ENCODE peak calls at places on chromosomes 12 and 14, in seven cellular contexts. O is heart left ventricle; K is aorta; I is PC-3; P is IMR-90; T is effector memory CD4-positive, alpha-beta T cell; Q is CD4-positive, CD25-positive, alpha-beta regulatory T cell. N is an unnamed sample. For H3K36me3 and H3K27me3, the result is how much of the 10 kb centered on the place peaks cover.

GRCh38 chr12:2239376-2240010 is 186.7 kb downstream of the CACNA1C start:
- DNase-seq in O (peak), K (no peak), I (no peak), P (peak), T (no peak), Q (no peak), N (no peak)

GRCh38 chr14:74204481-74204880 is 34.8 kb upstream of the VSX2 start:
- DNase-seq in O (no peak), K (no peak), I (no peak), P (no peak), T (no peak), Q (no peak), N (no peak)

GRCh38 chr12:12718853-12719252 is 1.7 kb downstream of the CDKN1B start:
- DNase-seq in O (no peak), K (no peak), I (peak), P (peak), T (no peak), Q (peak), N (no peak)

GRCh38 chr14:61537567-61538463 is 157.5 kb upstream of the HIF1A start:
- DNase-seq in O (no peak), K (no peak), I (peak), P (peak), T (no peak), Q (no peak), N (no peak)

GRCh38 chr12:120361506-120362208 is 7.3 kb downstream of the MSI1 start:
- DNase-seq in O (peak), K (peak), I (no peak), P (peak), T (no peak), Q (peak), N (no peak)

GRCh38 chr12:104121001-104121400 is 17.0 kb downstream of the NFYB start:
- DNase-seq in O (no peak), K (no peak), I (peak), P (peak), T (no peak), Q (no peak), N (no peak)

GRCh38 chr12:20459920-20460319 is 91.6 kb downstream of the PDE3A start:
- DNase-seq in O (no peak), K (no peak), I (no peak), P (no peak), T (no peak), Q (no peak), N (no peak)

GRCh38 chr12:1581973-1582708 is 12.2 kb downstream of the FBXL14 start:
- DNase-seq in O (no peak), K (no peak), I (no peak), P (peak), T (no peak), Q (no peak), N (no peak)

GRCh38 chr14:104536942-104537612 is 42.5 kb upstream of the C14orf180 start:
- DNase-seq in O (peak), K (no peak), I (peak), P (peak), T (no peak), Q (no peak), N (no peak)

GRCh38 chr12:131800594-131801135 is 27.5 kb upstream of the MMP17 start:
- DNase-seq in O (no peak), K (no peak), I (peak), P (no peak), T (no peak), Q (no peak), N (no peak)

GRCh38 chr12:52050116-52050770 is 999 bp upstream of the NR4A1 start:
- DNase-seq in O (no peak), K (no peak), I (no peak), P (peak), T (no peak), Q (no peak), N (no peak)

GRCh38 chr12:27384261-27384590 is 51.6 kb downstream of the BMAL2 start:
- DNase-seq in O (no peak), K (no peak), I (no peak), P (no peak), T (no peak), Q (no peak), N (no peak)

GRCh38 chr12:19915392-19916192 is 452.7 kb upstream of the PDE3A start:
- DNase-seq in O (no peak), K (no peak), I (peak), P (peak), T (no peak), Q (no peak), N (no peak)

GRCh38 chr14:94423465-94424056 is 29.0 kb downstream of the SERPINA11 start:
- DNase-seq in O (peak), K (peak), I (peak), P (peak), T (no peak), Q (peak), N (no peak)

GRCh38 chr12:6775775-6776174 is 3.5 kb downstream of the LAG3 start:
- DNase-seq in O (no peak), K (no peak), I (no peak), P (no peak), T (no peak), Q (no peak), N (no peak)

GRCh38 chr14:88195676-88196075 is 127.4 kb downstream of the KCNK10 start:
- DNase-seq in O (no peak), K (no peak), I (no peak), P (no peak), T (no peak), Q (no peak), N (no peak)

GRCh38 chr12:40854669-40855068 is 162.4 kb downstream of the CNTN1 start:
- DNase-seq in O (no peak), K (no peak), I (no peak), P (no peak), T (no peak), Q (no peak), N (no peak)

GRCh38 chr14:60915781-60916180 is 65.1 kb downstream of the TRMT5 start:
- DNase-seq in O (no peak), K (no peak), I (no peak), P (peak), T (no peak), Q (no peak), N (no peak)

GRCh38 chr12:39619316-39619659 is 315 bp downstream of the ABCD2 start:
- DNase-seq in O (no peak), K (no peak), I (no peak), P (no peak), T (no peak), Q (no peak), N (no peak)

GRCh38 chr12:6825398-6826124 is 2.6 kb upstream of the P3H3 start:
- DNase-seq in O (peak), K (peak), I (peak), P (peak), T (peak), Q (peak), N (peak)

GRCh38 chr14:73752297-73752992 is 38.3 kb upstream of the PNMA1 start:
- DNase-seq in O (peak), K (peak), I (peak), P (peak), T (peak), Q (no peak), N (no peak)

GRCh38 chr14:74661726-74662450 is 49.9 kb upstream of the LTBP2 start:
- DNase-seq in O (no peak), K (peak), I (no peak), P (no peak), T (no peak), Q (no peak), N (no peak)

GRCh38 chr12:22656835-22657234 is 31.9 kb downstream of the ETNK1 start:
- DNase-seq in O (no peak), K (no peak), I (no peak), P (no peak), T (no peak), Q (no peak), N (no peak)

GRCh38 chr12:78534311-78534710 is 330.3 kb upstream of the SYT1 start:
- DNase-seq in O (no peak), K (no peak), I (peak), P (no peak), T (no peak), Q (no peak), N (no peak)

GRCh38 chr12:27828196-27828595 is 48.2 kb upstream of the MANSC4 start:
- DNase-seq in O (no peak), K (no peak), I (peak), P (peak), T (no peak), Q (no peak), N (no peak)

GRCh38 chr14:77923131-77923933 is 123.4 kb downstream of the ADCK1 start:
- DNase-seq in O (no peak), K (no peak), I (no peak), P (no peak), T (no peak), Q (no peak), N (no peak)

GRCh38 chr12:6550294-6551062 is 5.4 kb downstream of the IFFO1 start:
- DNase-seq in O (no peak), K (peak), I (no peak), P (no peak), T (no peak), Q (no peak), N (no peak)

GRCh38 chr12:107134558-107134957 is 41.2 kb upstream of the CRY1 start:
- DNase-seq in O (no peak), K (no peak), I (peak), P (no peak), T (peak), Q (peak), N (peak)

GRCh38 chr12:64650762-64651161 is 40.5 kb downstream of the RASSF3 start:
- DNase-seq in O (no peak), K (no peak), I (peak), P (peak), T (no peak), Q (no peak), N (no peak)

GRCh38 chr12:88235183-88235833 is 93.2 kb downstream of the TMTC3 start:
- DNase-seq in O (no peak), K (no peak), I (no peak), P (no peak), T (no peak), Q (no peak), N (no peak)

GRCh38 chr14:73235531-73236155 is 1.7 kb upstream of the PAPLN start:
- DNase-seq in O (no peak), K (no peak), I (no peak), P (no peak), T (no peak), Q (no peak), N (no peak)

GRCh38 chr12:62802321-62802720 is 132.6 kb downstream of the PPM1H start:
- DNase-seq in O (no peak), K (no peak), I (no peak), P (no peak), T (no peak), Q (no peak), N (no peak)

GRCh38 chr14:93619176-93619793 is 169.0 kb downstream of the PRIMA1 start:
- DNase-seq in O (no peak), K (no peak), I (peak), P (peak), T (no peak), Q (peak), N (no peak)

GRCh38 chr12:94879542-94879941 is 124.0 kb downstream of the NDUFA12 start:
- DNase-seq in O (no peak), K (no peak), I (peak), P (peak), T (no peak), Q (peak), N (no peak)

GRCh38 chr14:20002319-20002718 is 356 bp downstream of the OR4Q2 start:
- DNase-seq in O (no peak), K (no peak), I (no peak), P (no peak), T (no peak), Q (no peak), N (no peak)

DNA sequence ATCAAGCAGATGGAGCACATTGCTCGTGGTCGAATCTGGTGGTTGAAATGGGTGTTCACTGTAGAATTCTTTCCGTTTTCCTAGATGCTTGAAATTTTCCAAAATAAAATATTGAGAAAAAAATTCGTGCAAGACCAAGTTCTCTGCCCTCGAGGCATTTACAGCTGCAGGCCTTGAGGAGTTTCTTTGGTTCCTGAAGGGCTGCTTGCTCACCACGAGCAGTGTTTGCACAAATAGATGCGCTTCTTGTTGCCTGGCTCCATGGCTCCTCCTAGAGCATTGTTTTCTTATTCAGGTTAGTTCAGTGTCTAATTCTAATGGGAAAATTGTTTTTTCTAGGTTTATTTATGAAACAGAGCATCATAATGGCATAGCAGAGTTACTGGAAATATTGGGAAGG is 74.5 kb upstream of the DYNC1H1 start:
- DNase-seq in O (no peak), K (no peak), I (peak), P (no peak), T (no peak), Q (peak), N (no peak)
- H3K36me3 ChIP-seq in O (half or more), K (under half), I (under half), P (half or more), T (half or more), Q (half or more), N (half or more)

GRCh38 chr12:130098301-130099005 is 63.8 kb upstream of the FZD10 start:
- DNase-seq in O (no peak), K (no peak), I (no peak), P (no peak), T (no peak), Q (no peak), N (no peak)
- H3K27me3 ChIP-seq in O (under half), K (under half), I (under half), P (under half), T (under half), Q (under half), N (under half)

DNA sequence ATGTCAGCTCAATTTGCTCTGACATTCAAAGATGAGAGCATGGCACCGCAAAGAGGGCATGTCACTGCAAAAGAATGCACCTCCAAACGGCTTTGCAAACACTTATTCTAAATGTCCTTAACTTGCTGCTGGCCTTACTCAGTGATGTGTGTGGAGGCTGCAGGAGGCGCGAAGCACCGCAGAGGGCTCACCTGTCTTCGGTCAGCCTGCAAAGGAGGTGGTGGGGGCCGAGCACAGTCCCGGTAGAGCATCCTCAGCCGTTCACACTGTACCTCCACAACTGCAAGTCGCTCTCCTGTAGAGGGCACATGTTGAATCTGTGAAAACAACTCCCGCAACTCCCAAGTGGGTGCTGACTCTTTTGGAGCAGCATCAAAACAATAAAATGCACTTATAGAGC is 93.8 kb downstream of the TRAFD1 start:
- DNase-seq in O (no peak), K (no peak), I (no peak), P (no peak), T (no peak), Q (no peak), N (no peak)
- H3K36me3 ChIP-seq in O (half or more), K (under half), I (under half), P (under half), T (under half), Q (under half), N (under half)

GRCh38 chr14:99873653-99874052 is 80.4 kb downstream of the EML1 start:
- DNase-seq in O (no peak), K (no peak), I (no peak), P (no peak), T (no peak), Q (no peak), N (no peak)
- H3K27me3 ChIP-seq in O (under half), K (under half), I (under half), P (under half), T (under half), Q (under half), N (under half)

DNA sequence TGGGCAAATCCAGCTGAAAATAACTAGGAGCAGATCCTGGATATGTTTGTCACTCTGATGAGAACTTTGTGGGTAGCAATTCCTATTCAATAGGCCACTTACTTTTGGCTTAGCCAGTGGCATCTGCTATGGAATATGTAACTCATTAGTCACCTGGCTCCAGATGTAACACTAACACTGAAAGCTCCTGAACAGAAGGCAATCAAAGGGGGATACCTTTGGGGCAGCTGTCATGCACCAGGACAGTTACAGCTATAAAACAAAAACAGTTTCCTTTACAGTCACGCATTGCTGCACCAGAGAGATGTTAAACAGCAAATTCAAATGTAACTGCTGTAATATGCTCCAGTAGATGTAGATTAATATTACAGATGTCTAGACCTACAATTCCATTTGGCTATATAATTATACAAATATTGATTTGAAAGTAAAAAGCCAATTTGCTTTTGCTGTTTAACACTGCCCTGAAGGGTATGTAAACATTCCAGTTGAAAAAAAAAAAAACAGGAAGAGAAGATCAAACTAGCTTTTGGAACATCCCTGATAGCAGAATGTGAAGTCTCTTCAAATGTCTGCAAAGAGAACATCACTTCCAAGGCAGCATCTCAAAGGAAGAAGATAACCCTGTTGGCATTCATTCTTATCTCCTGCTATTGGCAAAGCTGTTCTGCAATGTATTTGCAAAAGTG is 18.4 kb downstream of the RACGAP1 start:
- DNase-seq in O (no peak), K (no peak), I (peak), P (peak), T (no peak), Q (no peak), N (no peak)
- H3K36me3 ChIP-seq in O (under half), K (under half), I (half or more), P (under half), T (under half), Q (under half), N (under half)

DNA sequence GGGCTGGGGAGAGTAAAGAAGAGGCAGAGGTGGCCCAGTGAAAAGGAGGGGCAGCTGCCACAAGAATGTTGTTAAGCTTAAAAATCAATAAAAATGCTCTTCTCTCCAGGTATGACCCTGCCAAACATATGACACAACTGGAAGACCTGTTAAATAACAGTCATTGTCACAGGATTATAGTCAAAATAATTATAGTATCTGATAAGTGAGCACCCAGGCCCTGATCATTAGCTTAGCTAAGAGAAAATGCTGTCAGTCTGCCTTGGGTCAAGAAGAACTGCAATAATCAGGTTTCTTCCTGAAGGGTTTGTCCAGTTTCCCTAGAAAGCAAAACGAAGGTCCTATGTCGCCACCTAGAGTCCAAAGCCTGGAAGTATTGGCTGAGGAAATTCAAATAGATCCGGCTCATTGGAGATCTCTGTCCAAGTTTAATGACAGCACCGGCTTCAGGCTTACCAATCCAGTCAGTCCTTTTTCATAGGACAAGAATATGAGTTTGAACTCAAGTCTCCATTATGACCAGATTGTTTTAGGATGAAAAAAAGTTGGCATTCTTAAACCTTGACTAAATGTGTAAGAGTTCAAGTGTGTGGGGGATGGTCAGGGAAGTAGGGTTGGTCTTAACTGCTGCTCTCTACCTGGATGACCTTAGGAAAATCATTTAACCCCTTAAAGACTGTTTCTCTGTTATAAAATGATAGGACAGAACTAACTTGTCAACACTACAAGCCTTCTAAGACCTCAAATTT is 22.5 kb upstream of the NKX2-8 start:
- DNase-seq in O (peak), K (no peak), I (peak), P (peak), T (no peak), Q (peak), N (peak)
- H3K27me3 ChIP-seq in O (under half), K (under half), I (under half), P (under half), T (under half), Q (under half), N (under half)

GRCh38 chr12:122516544-122517361 is 10.0 kb downstream of the RSRC2 start:
- DNase-seq in O (no peak), K (no peak), I (no peak), P (no peak), T (no peak), Q (no peak), N (no peak)
- H3K36me3 ChIP-seq in O (half or more), K (under half), I (half or more), P (half or more), T (half or more), Q (half or more), N (half or more)

GRCh38 chr14:57549765-57550420 is 56.2 kb upstream of the CCDC198 start:
- DNase-seq in O (no peak), K (no peak), I (no peak), P (no peak), T (no peak), Q (no peak), N (no peak)
- H3K27me3 ChIP-seq in O (under half), K (under half), I (under half), P (under half), T (under half), Q (under half), N (under half)

GRCh38 chr12:124503305-124503704 is 64.1 kb downstream of the NCOR2 start:
- DNase-seq in O (no peak), K (no peak), I (no peak), P (no peak), T (no peak), Q (no peak), N (no peak)

GRCh38 chr12:124501080-124501642 is 66.3 kb downstream of the NCOR2 start:
- DNase-seq in O (no peak), K (no peak), I (no peak), P (no peak), T (no peak), Q (no peak), N (no peak)

GRCh38 chr12:124500232-124501079 is 67.0 kb downstream of the NCOR2 start:
- DNase-seq in O (no peak), K (no peak), I (peak), P (peak), T (no peak), Q (no peak), N (no peak)

GRCh38 chr12:124502379-124502778 is 65.0 kb downstream of the NCOR2 start:
- DNase-seq in O (no peak), K (no peak), I (no peak), P (no peak), T (no peak), Q (no peak), N (no peak)

GRCh38 chr12:124501827-124502226 is 65.6 kb downstream of the NCOR2 start:
- DNase-seq in O (no peak), K (no peak), I (no peak), P (no peak), T (no peak), Q (no peak), N (no peak)
- H3K36me3 ChIP-seq in O (under half), K (under half), I (under half), P (under half), T (under half), Q (under half), N (under half)